ENCODE peak calls at places on chromosome 19, in four cellular contexts. E is endodermal cell; H is natural killer cell; P is CD4-positive, alpha-beta T cell. S is an unnamed sample.
A peak's percentile ranks its signal among the peaks of the same experiment; 100 is the strongest.

GRCh38 chr19:50870417-50871089 is 2.7 kb upstream of the KLK2 start:
- DNase-seq in E (peak; percentile 75), H (no peak), P (no peak), S (no peak)

GRCh38 chr19:33616857-33617256 is 4.9 kb upstream of the CHST8 start:
- DNase-seq in E (no peak), H (no peak), P (no peak), S (no peak)

GRCh38 chr19:18167975-18168645 is 5.5 kb upstream of the IFI30 start:
- DNase-seq in E (peak; percentile 84), H (peak; percentile 54), P (peak; percentile 54), S (peak; percentile 92)

GRCh38 chr19:4575267-4575793 is 15.8 kb upstream of the SEMA6B start:
- DNase-seq in E (peak; percentile 96), H (no peak), P (no peak), S (no peak)

GRCh38 chr19:53537523-53538377 is at the start of gene ZNF331:
- DNase-seq in E (peak; percentile 88), H (peak; percentile 87), P (peak; percentile 77), S (peak; percentile 88)

GRCh38 chr19:54893406-54893805 is 12.5 kb upstream of the NCR1 start:
- DNase-seq in E (peak; percentile 96), H (no peak), P (no peak), S (no peak)

GRCh38 chr19:54373781-54374266 is 9.1 kb upstream of the LAIR1 start:
- DNase-seq in E (no peak), H (no peak), P (no peak), S (no peak)

GRCh38 chr19:8161135-8161646 is 11.8 kb upstream of the FBN3 start:
- DNase-seq in E (peak; percentile 75), H (no peak), P (no peak), S (peak; percentile 44)

GRCh38 chr19:6236310-6237291 is 43.2 kb downstream of the MLLT1 start:
- DNase-seq in E (no peak), H (no peak), P (no peak), S (no peak)

GRCh38 chr19:45687599-45687998 is 4.2 kb downstream of the SNRPD2 start:
- DNase-seq in E (no peak), H (no peak), P (no peak), S (no peak)
- TF ChIP-seq CTCF in E (no peak), H (no peak), P (no peak), S (no peak)

GRCh38 chr19:43684326-43684725 is 14.4 kb upstream of the PLAUR start:
- DNase-seq in E (no peak), H (no peak), P (no peak), S (no peak)
- TF ChIP-seq CTCF in E (no peak), H (no peak), P (no peak), S (no peak)

DNA sequence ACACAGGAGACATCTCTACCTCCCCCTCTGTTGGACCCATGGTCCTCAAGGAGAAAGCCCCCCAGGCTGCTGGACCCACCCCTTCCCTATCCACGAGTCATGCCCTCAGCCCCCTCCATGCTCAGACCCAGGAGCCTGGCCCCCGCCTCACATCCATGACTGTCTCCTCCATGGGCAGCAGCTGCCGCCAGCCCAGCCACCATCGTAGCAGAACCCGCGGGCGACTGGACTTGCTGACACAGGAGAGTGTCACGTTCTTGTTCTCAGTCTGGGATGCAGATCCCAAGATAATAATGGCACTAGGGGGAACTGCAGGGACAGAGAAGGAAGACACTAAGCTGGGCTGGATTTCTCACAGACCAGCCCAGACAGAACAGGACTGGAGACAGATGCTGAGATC is 3.8 kb downstream of the NPHS1 start:
- DNase-seq in E (no peak), H (no peak), P (no peak), S (no peak)
- TF ChIP-seq CTCF in E (no peak), H (no peak), P (no peak), S (no peak)

GRCh38 chr19:19385131-19385899 is 20.2 kb upstream of the GATAD2A start:
- DNase-seq in E (peak; percentile 100), H (peak; percentile 99), P (peak; percentile 99), S (peak; percentile 98)

GRCh38 chr19:19384486-19384885 is 21.0 kb upstream of the GATAD2A start:
- DNase-seq in E (no peak), H (no peak), P (no peak), S (no peak)

GRCh38 chr19:19379527-19379926 is 25.9 kb upstream of the GATAD2A start:
- DNase-seq in E (no peak), H (no peak), P (no peak), S (no peak)

GRCh38 chr19:19381007-19381926 is 24.2 kb upstream of the GATAD2A start:
- DNase-seq in E (no peak), H (no peak), P (no peak), S (no peak)

DNA sequence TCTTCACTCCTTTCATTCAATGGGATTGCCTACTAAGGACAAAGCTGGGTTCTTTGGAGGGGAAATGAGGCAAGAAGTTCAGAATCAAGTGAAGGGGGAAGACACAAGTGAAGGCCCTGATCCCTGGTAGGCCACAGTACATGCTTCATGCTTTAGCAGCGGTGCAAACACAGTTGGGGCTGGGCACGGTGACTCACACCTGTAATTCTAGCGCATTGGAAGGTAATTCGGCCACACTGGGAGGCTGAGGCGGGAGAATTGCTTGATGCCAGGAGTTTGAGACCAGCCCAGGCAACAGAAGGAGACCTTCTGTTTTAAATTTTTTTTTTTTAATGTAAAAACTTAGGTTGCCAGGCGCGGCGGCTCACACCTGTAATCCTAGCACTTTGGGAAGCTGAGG is 23.4 kb upstream of the GATAD2A start:
- DNase-seq in E (no peak), H (no peak), P (no peak), S (no peak)
- TF ChIP-seq CTCF in E (no peak), H (no peak), P (no peak), S (no peak)

GRCh38 chr19:15195381-15195964 is 5.3 kb downstream of the NOTCH3 start:
- DNase-seq in E (peak; percentile 92), H (no peak), P (no peak), S (no peak)
- TF ChIP-seq CTCF in E (peak; percentile 59), H (no peak), P (no peak), S (peak; percentile 16)

GRCh38 chr19:2269244-2270156 is 12.5 kb downstream of the PEAK3 start:
- DNase-seq in E (peak; percentile 99), H (peak; percentile 99), P (peak; percentile 99), S (peak; percentile 100)
- TF ChIP-seq CTCF in E (peak; percentile 42), H (no peak), P (no peak), S (no peak)

GRCh38 chr19:45779231-45780145 is 2.8 kb downstream of the DMPK start:
- DNase-seq in E (peak; percentile 100), H (peak; percentile 83), P (peak; percentile 66), S (peak; percentile 97)
- TF ChIP-seq CTCF in E (peak; percentile 90), H (peak; percentile 66), P (peak; percentile 78), S (peak; percentile 64)